ENCODE peak calls at places on chromosomes 13 and 19, in nine cellular contexts. V, Z, L, D, U, H, X, C and T are unnamed samples.

GRCh38 chr19:8663920-8664670 is 33.7 kb downstream of the NFILZ start:
- DNase-seq in V (no peak), Z (no peak), L (peak), D (no peak), U (no peak), H (no peak), X (peak), C (no peak), T (no peak)

GRCh38 chr19:13172335-13173128 is 22.3 kb downstream of the IER2 start:
- DNase-seq in V (no peak), Z (peak), L (peak), D (peak), U (peak), H (peak), X (peak), C (peak), T (no peak)

GRCh38 chr19:46813570-46814358 is 25.4 kb upstream of the SLC1A5 start:
- DNase-seq in V (peak), Z (no peak), L (no peak), D (no peak), U (peak), H (peak), X (peak), C (peak), T (no peak)

GRCh38 chr19:33438016-33438671 is 64.6 kb downstream of the CEBPG start:
- DNase-seq in V (peak), Z (no peak), L (no peak), D (peak), U (no peak), H (peak), X (peak), C (no peak), T (no peak)

GRCh38 chr19:53192771-53193533 is at the start of gene ZNF665:
- DNase-seq in V (peak), Z (peak), L (peak), D (peak), U (peak), H (peak), X (peak), C (no peak), T (peak)

GRCh38 chr19:45016388-45017314 is 15.4 kb downstream of the RELB start:
- DNase-seq in V (no peak), Z (peak), L (peak), D (peak), U (peak), H (peak), X (peak), C (peak), T (peak)

GRCh38 chr13:44759222-44759721 is 183.1 kb upstream of the TSC22D1 start:
- DNase-seq in V (no peak), Z (no peak), L (no peak), D (no peak), U (no peak), H (no peak), X (no peak), C (no peak), T (no peak)

GRCh38 chr19:16527971-16528521 is 14.2 kb downstream of the CHERP start:
- DNase-seq in V (no peak), Z (no peak), L (peak), D (no peak), U (no peak), H (no peak), X (no peak), C (peak), T (no peak)

GRCh38 chr19:7769171-7769570 is 6.1 kb downstream of the CLEC4M start:
- DNase-seq in V (no peak), Z (no peak), L (no peak), D (no peak), U (no peak), H (no peak), X (no peak), C (no peak), T (no peak)

GRCh38 chr13:50589139-50589538 is 254.4 kb downstream of the DLEU7 start:
- DNase-seq in V (no peak), Z (no peak), L (no peak), D (peak), U (no peak), H (no peak), X (peak), C (no peak), T (no peak)

GRCh38 chr19:10288662-10289166 is 1.0 kb upstream of the ICAM5 start:
- DNase-seq in V (no peak), Z (no peak), L (peak), D (peak), U (no peak), H (no peak), X (peak), C (peak), T (peak)

GRCh38 chr13:32889986-32890565 is 126.1 kb upstream of the KL start:
- DNase-seq in V (no peak), Z (no peak), L (no peak), D (no peak), U (no peak), H (no peak), X (no peak), C (no peak), T (no peak)

GRCh38 chr13:99258946-99259345 is 767 bp upstream of the GPR18 start:
- DNase-seq in V (no peak), Z (no peak), L (no peak), D (no peak), U (no peak), H (no peak), X (no peak), C (no peak), T (no peak)

GRCh38 chr13:31875134-31875533 is 135.8 kb downstream of the RXFP2 start:
- DNase-seq in V (no peak), Z (no peak), L (no peak), D (no peak), U (no peak), H (no peak), X (no peak), C (no peak), T (no peak)

GRCh38 chr13:44312898-44313551 is 60.6 kb upstream of the SERP2 start:
- DNase-seq in V (no peak), Z (no peak), L (no peak), D (peak), U (no peak), H (no peak), X (no peak), C (peak), T (no peak)

GRCh38 chr13:20332361-20333096 is 100.4 kb upstream of the GJB6 start:
- DNase-seq in V (no peak), Z (peak), L (peak), D (no peak), U (peak), H (no peak), X (no peak), C (no peak), T (no peak)

GRCh38 chr19:36010402-36010801 is 1.8 kb upstream of the SYNE4 start:
- DNase-seq in V (peak), Z (no peak), L (no peak), D (no peak), U (no peak), H (no peak), X (no peak), C (no peak), T (no peak)

GRCh38 chr19:55526216-55527196 is 10.4 kb downstream of the SBK2 start:
- DNase-seq in V (peak), Z (no peak), L (peak), D (peak), U (no peak), H (peak), X (peak), C (peak), T (no peak)

GRCh38 chr13:112894423-112894672 is 74.7 kb upstream of the MCF2L start:
- DNase-seq in V (no peak), Z (no peak), L (no peak), D (no peak), U (no peak), H (no peak), X (peak), C (no peak), T (no peak)

GRCh38 chr13:73767191-73767741 is 366.9 kb downstream of the KLF12 start:
- DNase-seq in V (no peak), Z (no peak), L (no peak), D (peak), U (no peak), H (no peak), X (no peak), C (no peak), T (no peak)

GRCh38 chr13:73767747-73768315 is 366.4 kb downstream of the KLF12 start:
- DNase-seq in V (no peak), Z (no peak), L (peak), D (no peak), U (no peak), H (no peak), X (no peak), C (peak), T (no peak)

DNA sequence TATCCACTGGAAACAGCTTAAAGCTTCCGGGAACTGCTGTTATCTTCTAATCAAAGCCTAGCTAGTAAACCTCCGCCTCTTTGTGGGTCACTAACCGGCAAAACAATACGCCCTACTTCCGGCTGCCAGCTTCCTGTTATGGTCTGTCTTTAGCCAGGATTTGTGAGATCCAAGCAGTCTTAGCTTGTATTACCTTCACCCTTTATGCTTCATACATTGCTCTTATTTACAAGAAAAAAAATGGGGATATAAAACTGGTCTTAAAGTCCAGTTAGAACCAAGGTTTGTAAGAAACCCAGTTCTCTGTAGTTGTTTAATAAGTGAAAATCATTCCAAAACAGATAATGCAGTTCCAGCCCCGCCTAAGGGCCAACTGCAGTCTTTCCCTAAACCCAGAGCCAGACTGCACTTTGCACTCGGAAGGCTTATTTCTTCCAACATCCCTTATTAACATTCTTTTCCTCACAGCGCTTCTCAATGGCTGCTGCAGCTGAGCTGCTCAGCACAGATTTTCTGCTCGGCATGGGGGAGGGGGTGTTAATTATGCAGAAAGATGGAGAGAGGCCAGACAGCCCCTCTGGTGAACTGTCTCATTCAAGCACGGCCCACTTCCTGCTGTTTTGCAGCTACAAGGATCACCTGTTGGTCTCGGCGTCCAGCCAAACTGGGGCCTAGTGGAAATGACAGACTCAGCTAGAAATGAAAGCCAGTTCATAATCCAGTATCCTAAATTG is 368.4 kb downstream of the KLF12 start:
- DNase-seq in V (peak), Z (peak), L (peak), D (peak), U (peak), H (peak), X (peak), C (no peak), T (peak)
- H3K4me3 ChIP-seq in V (no peak), Z (no peak), L (peak), D (peak), U (peak), H (no peak), X (no peak), C (no peak), T (no peak)

GRCh38 chr19:6531956-6532243 is 1.1 kb downstream of the TNFSF9 start:
- DNase-seq in V (no peak), Z (no peak), L (no peak), D (no peak), U (no peak), H (no peak), X (no peak), C (no peak), T (no peak)
- H3K4me3 ChIP-seq in V (no peak), Z (no peak), L (peak), D (no peak), U (peak), H (no peak), X (no peak), C (peak), T (no peak)

DNA sequence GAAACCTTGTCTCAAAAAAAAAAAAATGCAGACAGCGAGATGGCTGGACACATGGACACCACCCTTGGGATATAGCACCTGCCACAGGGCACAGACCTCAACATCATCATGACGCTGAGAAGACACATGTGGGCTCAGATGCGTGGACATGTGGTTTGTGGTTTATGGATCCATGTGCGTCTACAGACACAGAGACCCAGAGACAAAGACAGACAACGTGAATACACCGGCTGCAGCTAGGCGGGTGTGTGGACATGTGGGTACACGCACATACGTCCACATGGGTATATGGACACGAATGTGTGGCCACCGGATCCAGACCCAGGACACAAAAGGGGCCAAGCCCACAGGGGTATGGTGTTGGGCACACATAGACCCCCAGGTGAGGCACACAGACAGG is 1.3 kb downstream of the TNFSF14 start:
- DNase-seq in V (no peak), Z (no peak), L (no peak), D (no peak), U (no peak), H (no peak), X (no peak), C (no peak), T (no peak)
- H3K4me3 ChIP-seq in V (no peak), Z (no peak), L (no peak), D (peak), U (no peak), H (no peak), X (no peak), C (no peak), T (no peak)

GRCh38 chr13:78431328-78431727 is 172.0 kb downstream of the POU4F1 start:
- DNase-seq in V (no peak), Z (no peak), L (no peak), D (no peak), U (no peak), H (no peak), X (no peak), C (no peak), T (no peak)

GRCh38 chr13:78428646-78429045 is 174.7 kb downstream of the POU4F1 start:
- DNase-seq in V (no peak), Z (no peak), L (no peak), D (no peak), U (no peak), H (no peak), X (no peak), C (no peak), T (no peak)

GRCh38 chr13:78430811-78431210 is 172.5 kb downstream of the POU4F1 start:
- DNase-seq in V (no peak), Z (no peak), L (no peak), D (no peak), U (no peak), H (no peak), X (no peak), C (no peak), T (no peak)

GRCh38 chr13:78426183-78426582 is 177.2 kb downstream of the POU4F1 start:
- DNase-seq in V (no peak), Z (no peak), L (no peak), D (no peak), U (no peak), H (no peak), X (no peak), C (no peak), T (no peak)

DNA sequence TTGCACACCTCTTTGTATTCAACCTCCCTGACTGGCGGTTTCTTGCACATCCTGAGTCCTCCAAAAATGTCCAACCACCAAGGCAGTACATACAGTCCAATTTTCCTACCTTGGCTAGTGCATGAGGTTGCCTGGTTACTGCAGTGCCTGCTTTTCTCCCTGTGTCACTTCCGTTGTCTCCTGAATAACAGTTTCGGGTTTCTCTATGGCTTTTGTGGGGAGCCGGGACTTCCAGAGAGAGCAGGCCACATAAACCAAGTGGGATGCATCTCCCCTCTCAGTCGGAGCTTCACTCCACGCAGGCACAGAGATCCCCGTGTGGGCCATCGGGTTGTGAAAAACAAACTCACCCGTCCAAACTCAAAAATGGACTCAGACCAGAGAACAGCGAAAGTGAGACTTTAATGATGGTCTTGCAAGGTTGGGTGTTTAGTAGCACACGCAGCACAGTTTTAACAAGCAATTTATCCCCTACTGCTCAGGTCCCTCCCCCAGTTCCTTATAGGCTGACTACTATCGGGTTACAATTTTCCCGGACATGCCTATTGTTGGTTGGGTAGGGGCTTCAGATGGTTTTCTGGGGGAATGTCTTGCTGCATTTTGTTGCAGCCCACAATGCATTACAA is 173.1 kb downstream of the POU4F1 start:
- DNase-seq in V (no peak), Z (no peak), L (peak), D (no peak), U (no peak), H (no peak), X (no peak), C (no peak), T (no peak)
- H3K4me3 ChIP-seq in V (no peak), Z (no peak), L (no peak), D (no peak), U (no peak), H (no peak), X (no peak), C (no peak), T (no peak)

GRCh38 chr19:4557186-4557970 is 2.1 kb downstream of the SEMA6B start:
- DNase-seq in V (peak), Z (no peak), L (no peak), D (no peak), U (no peak), H (no peak), X (no peak), C (no peak), T (peak)
- H3K4me3 ChIP-seq in V (no peak), Z (no peak), L (no peak), D (no peak), U (no peak), H (no peak), X (no peak), C (no peak), T (no peak)

GRCh38 chr19:38685666-38686529 is 38.4 kb downstream of the ACTN4 start:
- DNase-seq in V (no peak), Z (no peak), L (peak), D (peak), U (no peak), H (no peak), X (no peak), C (peak), T (peak)

GRCh38 chr19:38684862-38685665 is 37.6 kb downstream of the ACTN4 start:
- DNase-seq in V (no peak), Z (no peak), L (no peak), D (no peak), U (no peak), H (no peak), X (no peak), C (no peak), T (no peak)

GRCh38 chr19:38682872-38683392 is 35.5 kb downstream of the ACTN4 start:
- DNase-seq in V (no peak), Z (no peak), L (no peak), D (no peak), U (no peak), H (no peak), X (no peak), C (no peak), T (no peak)

GRCh38 chr19:38683393-38684077 is 36.1 kb downstream of the ACTN4 start:
- DNase-seq in V (peak), Z (peak), L (peak), D (peak), U (no peak), H (peak), X (peak), C (peak), T (peak)

DNA sequence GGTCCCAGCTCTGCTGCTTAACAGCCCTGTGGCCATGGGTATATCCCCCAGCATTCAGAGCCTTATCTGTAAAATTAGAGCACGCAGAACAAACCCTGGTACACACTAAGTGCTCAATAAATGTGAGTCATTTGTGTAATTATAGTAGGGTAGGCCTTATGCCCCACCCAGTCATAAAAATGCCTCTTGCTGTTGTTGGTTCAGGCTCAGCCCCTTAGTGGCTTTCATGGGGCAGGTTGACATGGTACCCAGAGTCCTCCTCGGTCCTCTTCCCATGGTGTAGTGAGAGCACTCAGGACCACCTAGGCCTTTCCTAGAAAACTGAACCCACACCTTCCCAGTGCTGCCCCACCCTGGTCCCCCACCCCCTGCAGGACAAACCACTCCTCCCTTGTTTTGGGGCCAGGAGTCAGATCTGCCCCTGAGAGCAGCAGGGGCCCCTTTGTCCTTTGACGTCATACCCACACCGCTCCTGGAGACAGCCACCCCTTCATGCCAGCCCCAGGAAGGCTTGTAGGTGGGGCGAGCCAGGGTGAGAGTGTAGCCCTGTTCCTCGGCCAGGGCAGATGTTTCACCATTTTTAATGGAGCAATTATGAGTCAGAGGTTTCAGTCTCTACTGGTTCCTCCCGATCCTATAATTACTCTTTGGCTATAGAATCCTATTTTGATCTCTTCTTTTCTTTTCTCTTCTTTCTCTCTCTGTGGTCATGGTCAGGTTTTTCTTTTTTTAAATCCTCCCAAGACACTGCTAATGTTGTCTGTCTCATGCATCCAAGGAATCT is 36.8 kb downstream of the ACTN4 start:
- DNase-seq in V (no peak), Z (peak), L (peak), D (peak), U (no peak), H (peak), X (peak), C (peak), T (peak)
- H3K4me3 ChIP-seq in V (no peak), Z (no peak), L (no peak), D (no peak), U (no peak), H (no peak), X (no peak), C (peak), T (no peak)

GRCh38 chr13:28494861-28495585 is at the start of gene FLT1:
- DNase-seq in V (peak), Z (no peak), L (peak), D (no peak), U (no peak), H (peak), X (peak), C (no peak), T (no peak)
- H3K4me3 ChIP-seq in V (peak), Z (peak), L (peak), D (peak), U (peak), H (peak), X (peak), C (peak), T (peak)

DNA sequence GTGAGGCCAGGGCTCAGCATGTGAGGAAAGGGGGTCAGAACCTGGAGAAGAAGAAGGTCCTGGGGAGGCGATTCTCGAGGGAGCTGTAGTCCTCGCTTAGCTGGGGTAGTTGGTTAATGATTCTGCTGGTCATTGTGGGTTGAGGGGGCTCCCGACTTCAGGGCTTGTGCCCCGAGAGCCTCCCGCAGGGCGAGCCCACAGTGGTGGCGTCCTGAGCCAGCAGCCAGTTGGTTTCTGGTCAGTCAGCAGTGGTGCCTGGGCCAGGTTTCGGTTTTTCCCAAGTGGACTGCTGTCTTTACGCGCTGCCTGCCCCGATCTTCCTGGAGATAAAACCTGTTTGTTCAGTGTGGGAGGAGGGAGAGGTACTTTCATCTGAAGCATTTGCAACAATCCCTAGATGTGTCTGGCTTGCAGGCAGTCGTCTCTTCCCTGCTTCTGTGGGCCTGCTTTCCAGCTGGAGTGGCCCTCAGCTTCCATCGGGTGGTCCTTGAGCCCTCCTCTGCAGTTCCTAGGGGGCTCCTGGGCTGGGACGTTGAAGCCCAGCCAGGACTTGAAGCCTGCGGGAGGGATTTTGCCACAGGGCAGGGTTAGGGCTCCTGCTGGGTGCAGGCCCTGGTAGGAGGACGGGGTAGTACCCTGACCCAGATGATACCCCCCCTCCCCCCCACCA is 3.2 kb downstream of the PTBP1 start:
- DNase-seq in V (peak), Z (no peak), L (no peak), D (peak), U (no peak), H (peak), X (no peak), C (no peak), T (no peak)
- H3K4me3 ChIP-seq in V (no peak), Z (no peak), L (peak), D (peak), U (no peak), H (no peak), X (no peak), C (peak), T (peak)